ENCODE peak calls at places on chromosome 19, in four cellular contexts. L is fibroblast of mammary gland, N is progenitor cell of endocrine pancreas, A is WTC11. K is an unnamed sample.

GRCh38 chr19:5292843-5293606 is 47.6 kb downstream of the PTPRS start:
- DNase-seq in L (peak), A (peak), N (peak), K (peak)

GRCh38 chr19:45591004-45591637 is 6.5 kb upstream of the OPA3 start:
- DNase-seq in N (peak), A (peak), L (peak), K (no peak)

GRCh38 chr19:46381346-46381745 is 32.0 kb downstream of the CCDC8 start:
- DNase-seq in N (no peak), A (no peak), L (no peak), K (no peak)

GRCh38 chr19:10751109-10751972 is 33.5 kb downstream of the DNM2 start:
- DNase-seq in L (no peak), N (no peak), A (no peak), K (no peak)

GRCh38 chr19:12705654-12706331 is 9.4 kb upstream of the FBXW9 start:
- DNase-seq in A (no peak), L (no peak), N (no peak), K (no peak)

GRCh38 chr19:4016903-4017638 is 9.5 kb downstream of the PIAS4 start:
- DNase-seq in A (no peak), N (no peak), L (no peak), K (no peak)

GRCh38 chr19:4518345-4519171 is at the start of gene PLIN4:
- DNase-seq in A (peak), L (peak), N (no peak), K (no peak)

GRCh38 chr19:5969476-5969875 is 8.5 kb downstream of the RANBP3 start:
- DNase-seq in L (no peak), N (no peak), A (no peak), K (no peak)

GRCh38 chr19:47089767-47090350 is 23.7 kb downstream of the ZC3H4 start:
- DNase-seq in N (no peak), A (no peak), L (no peak), K (no peak)

GRCh38 chr19:46656541-46656940 is 4.4 kb downstream of the DACT3 start:
- DNase-seq in A (no peak), L (no peak), N (no peak), K (no peak)

GRCh38 chr19:30479657-30480056 is 107.5 kb downstream of the ZNF536 start:
- DNase-seq in L (no peak), A (no peak), N (no peak), K (no peak)

GRCh38 chr19:43438291-43439162 is 23.8 kb downstream of the TEX101 start:
- DNase-seq in N (no peak), A (no peak), L (peak), K (no peak)

GRCh38 chr19:46812898-46813569 is 24.6 kb upstream of the SLC1A5 start:
- DNase-seq in N (no peak), A (peak), L (no peak), K (no peak)

GRCh38 chr19:11265785-11266236 is 3.5 kb upstream of the DOCK6 start:
- DNase-seq in L (peak), A (no peak), N (no peak), K (no peak)

GRCh38 chr19:3333020-3333583 is 33.3 kb upstream of the NFIC start:
- DNase-seq in L (no peak), A (no peak), N (no peak), K (no peak)

GRCh38 chr19:34075661-34076091 is 96.6 kb upstream of the LSM14A start:
- DNase-seq in L (no peak), A (no peak), N (no peak), K (no peak)

GRCh38 chr19:52453324-52454094 is at the start of gene ZNF578:
- DNase-seq in N (no peak), L (peak), A (peak), K (peak)

GRCh38 chr19:512548-513365 is 5.5 kb downstream of the TPGS1 start:
- DNase-seq in A (peak), N (no peak), L (no peak), K (no peak)

GRCh38 chr19:17429661-17430101 is 9.8 kb downstream of the MVB12A start:
- DNase-seq in N (no peak), A (no peak), L (no peak), K (no peak)

GRCh38 chr19:33641261-33641660 is 19.5 kb downstream of the CHST8 start:
- DNase-seq in N (no peak), L (no peak), A (no peak), K (no peak)

GRCh38 chr19:44943801-44944249 is 1.8 kb downstream of the APOC4 start:
- DNase-seq in A (no peak), N (no peak), L (peak), K (peak)

GRCh38 chr19:42191855-42192254 is 25.6 kb downstream of the DEDD2 start:
- DNase-seq in N (no peak), L (peak), A (no peak), K (no peak)

GRCh38 chr19:4967738-4968461 is 1.0 kb upstream of the KDM4B start:
- DNase-seq in A (no peak), L (peak), N (no peak), K (no peak)

GRCh38 chr19:51127032-51127431 is 2.3 kb downstream of the SIGLEC9 start:
- DNase-seq in N (no peak), A (no peak), L (no peak), K (no peak)

GRCh38 chr19:36436531-36436930 is 18.1 kb upstream of the ZFP82 start:
- DNase-seq in L (peak), N (no peak), A (no peak), K (no peak)

GRCh38 chr19:19171821-19172532 is 1.9 kb upstream of the MEF2B start:
- DNase-seq in N (no peak), A (peak), L (peak), K (no peak)

GRCh38 chr19:6802336-6803035 is 30.0 kb downstream of the VAV1 start:
- DNase-seq in N (no peak), L (no peak), A (no peak), K (peak)

GRCh38 chr19:58545286-58546068 is 1.6 kb downstream of the TRIM28 start:
- DNase-seq in N (no peak), L (no peak), A (no peak), K (no peak)

GRCh38 chr19:31448221-31448657 is 99.0 kb upstream of the TSHZ3 start:
- DNase-seq in A (no peak), N (no peak), L (peak), K (no peak)

GRCh38 chr19:53978975-53979801 is 12.2 kb upstream of the CACNG6 start:
- DNase-seq in N (no peak), L (no peak), A (no peak), K (no peak)

GRCh38 chr19:12800873-12801465 is 631 bp downstream of the PRDX2 start:
- DNase-seq in L (no peak), A (peak), N (no peak), K (no peak)

GRCh38 chr19:16084067-16084685 is 7.9 kb downstream of the TPM4 start:
- DNase-seq in A (no peak), N (no peak), L (no peak), K (no peak)

GRCh38 chr19:6753178-6754031 is 13.8 kb downstream of the SH2D3A start:
- DNase-seq in A (peak), N (peak), L (peak), K (peak)

GRCh38 chr19:3625996-3626472 is 556 bp downstream of the CACTIN start:
- DNase-seq in A (no peak), L (no peak), N (no peak), K (no peak)

GRCh38 chr19:15445227-15445605 is 4.5 kb downstream of the WIZ start:
- DNase-seq in L (no peak), A (no peak), N (no peak), K (no peak)

GRCh38 chr19:5934779-5935472 is 20.9 kb downstream of the CAPS start:
- DNase-seq in N (no peak), L (peak), A (no peak), K (no peak)

GRCh38 chr19:8831373-8831772 is 731 bp downstream of the ZNF558 start:
- DNase-seq in N (no peak), L (no peak), A (no peak), K (no peak)

GRCh38 chr19:54626757-54627156 is 3.5 kb upstream of the LILRB1 start:
- DNase-seq in L (no peak), A (no peak), N (no peak), K (no peak)

GRCh38 chr19:10404888-10405808 is 1.8 kb upstream of the CDC37 start:
- DNase-seq in L (no peak), A (no peak), N (no peak), K (no peak)

GRCh38 chr19:35330475-35330874 is 1.5 kb downstream of the CD22 start:
- DNase-seq in L (no peak), A (no peak), N (no peak), K (peak)

GRCh38 chr19:35329323-35329722 is 336 bp downstream of the CD22 start:
- DNase-seq in A (no peak), N (no peak), L (no peak), K (no peak)

GRCh38 chr19:35328851-35329285 is at the start of gene CD22:
- DNase-seq in N (no peak), A (no peak), L (no peak), K (peak)

GRCh38 chr19:35331551-35332214 is 2.7 kb downstream of the CD22 start:
- DNase-seq in L (no peak), A (no peak), N (no peak), K (no peak)

DNA sequence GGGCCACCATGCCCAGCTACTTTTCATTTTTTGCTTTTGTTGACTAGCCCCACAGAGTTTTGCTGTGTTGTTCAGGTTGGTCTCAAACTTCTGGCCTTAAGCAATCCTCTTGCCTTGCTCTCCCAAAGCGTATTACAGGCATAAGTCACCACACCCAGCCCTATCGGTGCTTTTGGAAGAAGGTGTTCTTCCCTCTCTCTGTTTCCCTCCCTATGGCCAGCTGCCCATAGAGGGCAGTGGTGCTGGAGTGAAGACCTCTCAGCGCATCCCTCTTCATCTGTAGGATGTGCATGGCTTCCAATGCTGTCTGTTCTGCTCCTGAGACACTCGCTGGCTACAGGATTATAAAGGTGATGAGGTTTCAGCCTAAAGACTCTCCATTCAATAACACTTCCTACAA is 1.3 kb upstream of the CD22 start:
- DNase-seq in L (no peak), N (no peak), A (peak), K (no peak)
- TF ChIP-seq CTCF in L (peak), N (peak), A (no peak), K (no peak)

GRCh38 chr19:13833330-13834265 is 38.4 kb downstream of the ZSWIM4 start:
- DNase-seq in L (peak), N (peak), A (peak), K (peak)
- TF ChIP-seq CTCF in L (peak), N (peak), A (peak), K (no peak)

GRCh38 chr19:49441960-49442350 is 628 bp upstream of the SLC17A7 start:
- DNase-seq in L (no peak), A (no peak), N (no peak), K (no peak)

GRCh38 chr19:49442793-49443365 is 1.6 kb upstream of the SLC17A7 start:
- DNase-seq in L (peak), N (peak), A (peak), K (peak)

GRCh38 chr19:49440439-49441209 is 703 bp downstream of the SLC17A7 start:
- DNase-seq in A (no peak), L (no peak), N (no peak), K (no peak)

GRCh38 chr19:49442354-49442753 is 1.0 kb upstream of the SLC17A7 start:
- DNase-seq in L (no peak), N (no peak), A (peak), K (no peak)

GRCh38 chr19:49441210-49441959 is at the start of gene SLC17A7:
- DNase-seq in L (no peak), N (no peak), A (peak), K (no peak)
- TF ChIP-seq CTCF in L (no peak), N (no peak), A (no peak), K (no peak)

GRCh38 chr19:50051964-50052363 is 26.2 kb downstream of the ZNF473 start:
- DNase-seq in A (no peak), N (no peak), L (no peak), K (no peak)
- TF ChIP-seq CTCF in A (no peak), N (no peak), L (no peak), K (no peak)

GRCh38 chr19:48311384-48311783 is 14.0 kb upstream of the EMP3 start:
- DNase-seq in L (no peak), N (no peak), A (no peak), K (no peak)

GRCh38 chr19:48310227-48310626 is 15.1 kb upstream of the EMP3 start:
- DNase-seq in A (no peak), L (no peak), N (no peak), K (no peak)

GRCh38 chr19:48303866-48304265 is 21.5 kb upstream of the EMP3 start:
- DNase-seq in A (no peak), L (no peak), N (no peak), K (no peak)

GRCh38 chr19:48303367-48303766 is 22.0 kb upstream of the EMP3 start:
- DNase-seq in A (no peak), L (no peak), N (no peak), K (no peak)

DNA sequence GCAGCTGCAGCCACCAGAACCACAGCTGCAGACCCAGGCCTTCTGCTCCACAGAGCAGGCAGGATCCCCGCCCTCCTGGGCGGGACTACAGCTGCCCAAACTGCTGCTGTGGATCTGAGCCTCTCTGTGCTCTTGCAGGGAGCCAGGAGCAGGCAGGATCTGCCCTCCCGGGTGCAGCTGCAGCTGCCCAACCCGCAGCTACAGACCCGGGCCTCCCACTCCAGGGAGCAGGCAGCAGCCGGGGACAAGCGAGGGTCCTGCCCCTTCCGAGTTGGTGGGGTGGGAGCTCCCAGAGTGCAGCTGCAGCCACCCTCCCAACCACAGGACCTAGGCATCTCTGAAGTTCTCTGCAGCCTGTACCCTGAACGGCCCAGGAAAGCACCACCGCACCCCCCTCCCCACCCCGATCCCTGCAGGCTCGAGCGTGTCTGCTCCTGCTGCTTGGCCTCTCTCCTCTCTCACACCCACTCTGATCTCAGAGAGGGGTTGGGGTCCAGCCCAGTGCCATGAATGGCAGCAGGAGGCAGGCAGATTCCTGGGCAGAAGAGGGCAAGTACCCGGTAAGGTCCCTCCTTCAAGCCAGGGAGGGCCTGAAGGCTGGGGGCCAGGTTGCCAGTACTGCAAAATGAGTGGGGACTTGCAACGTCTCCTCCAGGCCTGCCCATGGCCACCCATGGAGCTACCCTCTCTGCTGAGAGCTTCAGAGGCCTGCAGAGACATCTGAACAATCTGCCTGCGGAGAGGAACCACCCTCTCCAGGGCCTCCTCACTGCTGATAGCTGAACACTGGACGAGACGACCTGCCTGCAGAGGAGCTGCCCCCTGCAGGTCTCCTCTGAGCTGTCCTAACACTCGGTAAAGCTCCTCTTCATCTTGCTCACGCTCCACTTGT is 16.4 kb upstream of the EMP3 start:
- DNase-seq in N (no peak), L (peak), A (peak), K (no peak)
- TF ChIP-seq CTCF in N (peak), L (peak), A (no peak), K (no peak)

GRCh38 chr19:2291185-2291751 is 9.3 kb upstream of the PEAK3 start:
- DNase-seq in A (peak), L (no peak), N (peak), K (no peak)
- TF ChIP-seq CTCF in A (no peak), L (no peak), N (peak), K (no peak)

GRCh38 chr19:49684983-49685553 is 4.3 kb upstream of the ADM5 start:
- DNase-seq in N (no peak), A (no peak), L (no peak), K (no peak)
- TF ChIP-seq CTCF in N (no peak), A (no peak), L (no peak), K (no peak)

GRCh38 chr19:37583340-37583739 is 11.3 kb downstream of the ZNF571 start:
- DNase-seq in L (no peak), N (no peak), A (peak), K (no peak)
- TF ChIP-seq CTCF in L (no peak), N (no peak), A (no peak), K (no peak)

K was measured in activated B cell treated with CpG ODN at 0.5 μM for 24 hours.